ENCODE peak calls at places on chromosomes 4 and X, in four cellular contexts. P, E, O and A are unnamed samples.

GRCh38 chr4:176726803-176727202 is 65.9 kb downstream of the VEGFC start:
- DNase-seq in P (no peak), E (no peak), O (no peak), A (no peak)

GRCh38 chr4:149145803-149146202 is 669.8 kb downstream of the IQCM start:
- DNase-seq in P (no peak), E (no peak), O (no peak), A (no peak)

GRCh38 chr4:93221771-93222170 is 606.8 kb upstream of the ATOH1 start:
- DNase-seq in P (no peak), E (no peak), O (no peak), A (no peak)

GRCh38 chr4:108118505-108118904 is 50.2 kb downstream of the LEF1 start:
- DNase-seq in P (peak; percentile 44), E (no peak), O (peak; percentile 66), A (no peak)

GRCh38 chr4:25805255-25805860 is 57.4 kb downstream of the SEL1L3 start:
- DNase-seq in P (no peak), E (no peak), O (no peak), A (no peak)

GRCh38 chrX:68683580-68683979 is 36.1 kb downstream of the STARD8 start:
- DNase-seq in P (no peak), E (no peak), O (no peak), A (no peak)

GRCh38 chr4:48489683-48490011 is 405 bp upstream of the ZAR1 start:
- DNase-seq in P (no peak), E (peak; percentile 59), O (no peak), A (no peak)

GRCh38 chr4:51843309-51844156 is 580 bp downstream of the DCUN1D4 start:
- DNase-seq in P (peak; percentile 76), E (no peak), O (no peak), A (peak; percentile 83)

GRCh38 chr4:99402765-99403164 is 32.4 kb downstream of the ADH7 start:
- DNase-seq in P (peak; percentile 6), E (no peak), O (no peak), A (no peak)

GRCh38 chrX:150372280-150372679 is 9.2 kb downstream of the MAMLD1 start:
- DNase-seq in P (no peak), E (no peak), O (no peak), A (no peak)

GRCh38 chr4:133385161-133385954 is 236.3 kb downstream of the PCDH10 start:
- DNase-seq in P (peak; percentile 2), E (no peak), O (no peak), A (no peak)

GRCh38 chr4:17688011-17688441 is 73.6 kb downstream of the MED28 start:
- DNase-seq in P (no peak), E (no peak), O (no peak), A (no peak)

GRCh38 chr4:16196482-16197393 is 29.5 kb downstream of the TAPT1 start:
- DNase-seq in P (no peak), E (no peak), O (peak; percentile 21), A (no peak)

GRCh38 chrX:140723251-140723650 is 13.7 kb downstream of the LINC00632 start:
- DNase-seq in P (no peak), E (no peak), O (no peak), A (no peak)

GRCh38 chr4:115562506-115562905 is 449.1 kb upstream of the NDST4 start:
- DNase-seq in P (no peak), E (no peak), O (no peak), A (no peak)

GRCh38 chr4:139617702-139618490 is 47.7 kb upstream of the MGST2 start:
- DNase-seq in P (peak; percentile 30), E (no peak), O (no peak), A (no peak)

GRCh38 chr4:13980317-13980716 is 352.8 kb upstream of the BOD1L1 start:
- DNase-seq in P (no peak), E (no peak), O (no peak), A (no peak)

GRCh38 chrX:40501456-40501855 is 79.3 kb upstream of the ATP6AP2 start:
- DNase-seq in P (no peak), E (no peak), O (no peak), A (no peak)

GRCh38 chr4:104163820-104164219 is 330.9 kb downstream of the CXXC4 start:
- DNase-seq in P (no peak), E (no peak), O (no peak), A (no peak)

GRCh38 chr4:100848865-100849264 is 331.0 kb upstream of the EMCN start:
- DNase-seq in P (no peak), E (no peak), O (no peak), A (no peak)

GRCh38 chrX:114581528-114582263 is 2.2 kb upstream of the HTR2C start:
- DNase-seq in P (no peak), E (peak; percentile 50), O (no peak), A (peak; percentile 30)

GRCh38 chr4:9947168-9948062 is 73.9 kb downstream of the SLC2A9 start:
- DNase-seq in P (no peak), E (peak; percentile 22), O (no peak), A (no peak)

GRCh38 chrX:24231780-24232179 is 82.1 kb downstream of the SUPT20HL2 start:
- DNase-seq in P (no peak), E (no peak), O (no peak), A (no peak)

GRCh38 chrX:24229400-24229879 is 79.9 kb downstream of the ZFX start:
- DNase-seq in P (peak; percentile 75), E (no peak), O (no peak), A (no peak)

GRCh38 chrX:24229967-24230366 is 80.4 kb downstream of the ZFX start:
- DNase-seq in P (peak; percentile 38), E (no peak), O (no peak), A (no peak)

GRCh38 chrX:24228596-24228995 is 79.1 kb downstream of the ZFX start:
- DNase-seq in P (no peak), E (no peak), O (no peak), A (no peak)

GRCh38 chrX:24231169-24231568 is 81.6 kb downstream of the ZFX start:
- DNase-seq in P (peak; percentile 74), E (no peak), O (no peak), A (no peak)
- H3K4me2 ChIP-seq in P (no peak overlapping the region), E (no peak overlapping the region), O (peak overlapping the region; percentile 47), A (peak overlapping the region; percentile 39)

GRCh38 chr4:173446416-173446815 is 47.5 kb upstream of the SCRG1 start:
- DNase-seq in P (no peak), E (no peak), O (no peak), A (no peak)
- TF ChIP-seq SIN3A in P (no peak), E (no peak), O (no peak), A (no peak)

GRCh38 chr4:71784569-71785197 is 804 bp upstream of the GC start:
- DNase-seq in P (no peak), E (no peak), O (no peak), A (no peak)
- TF ChIP-seq NRF1 in P (no peak), E (no peak), O (no peak), A (no peak)

GRCh38 chr4:154608555-154609252 is 3.8 kb downstream of the FGG start:
- DNase-seq in P (no peak), E (no peak), O (no peak), A (no peak)
- H3K4me2 ChIP-seq in P (no peak overlapping the region), E (no peak overlapping the region), O (no peak overlapping the region), A (no peak overlapping the region)